ENCODE peak calls at places on chromosomes 7 and 10, in eight cellular contexts. One of them, this sample, is unnamed.
A peak's percentile ranks its signal among the peaks of the same experiment; 100 is the strongest.

GRCh38 chr7:70154521-70155180 is 556.4 kb downstream of the AUTS2 start:
- DNase-seq in Calu3: no peak
- DNase-seq in AG04450: no peak
- DNase-seq in epithelial cell of esophagus: peak; percentile 13
- DNase-seq in cardiac muscle cell: no peak
- DNase-seq in left ventricle myocardium inferior: no peak
- DNase-seq in IMR-90: no peak
- DNase-seq in NB4: no peak
- DNase-seq in this sample: no peak

GRCh38 chr7:102044984-102045673 is 227.7 kb downstream of the CUX1 start:
- DNase-seq in Calu3: no peak
- DNase-seq in AG04450: peak; percentile 84
- DNase-seq in epithelial cell of esophagus: no peak
- DNase-seq in cardiac muscle cell: peak; percentile 91
- DNase-seq in left ventricle myocardium inferior: peak; percentile 65
- DNase-seq in IMR-90: peak; percentile 93
- DNase-seq in NB4: peak; percentile 23
- DNase-seq in this sample: peak; percentile 95

GRCh38 chr7:124124201-124124600 is 91.3 kb upstream of the TMEM229A start:
- DNase-seq in Calu3: no peak
- DNase-seq in AG04450: no peak
- DNase-seq in epithelial cell of esophagus: no peak
- DNase-seq in cardiac muscle cell: no peak
- DNase-seq in left ventricle myocardium inferior: no peak
- DNase-seq in IMR-90: no peak
- DNase-seq in NB4: no peak
- DNase-seq in this sample: no peak

GRCh38 chr7:105940111-105940510 is 23.0 kb upstream of the CDHR3 start:
- DNase-seq in Calu3: no peak
- DNase-seq in AG04450: no peak
- DNase-seq in epithelial cell of esophagus: no peak
- DNase-seq in cardiac muscle cell: no peak
- DNase-seq in left ventricle myocardium inferior: no peak
- DNase-seq in IMR-90: no peak
- DNase-seq in NB4: no peak
- DNase-seq in this sample: no peak

GRCh38 chr7:48292949-48293348 is 121.7 kb downstream of the ABCA13 start:
- DNase-seq in Calu3: no peak
- DNase-seq in AG04450: no peak
- DNase-seq in epithelial cell of esophagus: no peak
- DNase-seq in cardiac muscle cell: no peak
- DNase-seq in left ventricle myocardium inferior: no peak
- DNase-seq in IMR-90: no peak
- DNase-seq in NB4: no peak
- DNase-seq in this sample: no peak

GRCh38 chr10:5603091-5603847 is 63.1 kb downstream of the ASB13 start:
- DNase-seq in Calu3: no peak
- DNase-seq in AG04450: no peak
- DNase-seq in epithelial cell of esophagus: no peak
- DNase-seq in cardiac muscle cell: no peak
- DNase-seq in left ventricle myocardium inferior: no peak
- DNase-seq in IMR-90: no peak
- DNase-seq in NB4: no peak
- DNase-seq in this sample: no peak

GRCh38 chr7:5430612-5430947 is 6.9 kb upstream of the TNRC18 start:
- DNase-seq in Calu3: no peak
- DNase-seq in AG04450: no peak
- DNase-seq in epithelial cell of esophagus: no peak
- DNase-seq in cardiac muscle cell: no peak
- DNase-seq in left ventricle myocardium inferior: no peak
- DNase-seq in IMR-90: no peak
- DNase-seq in NB4: no peak
- DNase-seq in this sample: no peak

GRCh38 chr10:83332695-83333094 is 806.6 kb upstream of the GHITM start:
- DNase-seq in Calu3: no peak
- DNase-seq in AG04450: no peak
- DNase-seq in epithelial cell of esophagus: peak; percentile 65
- DNase-seq in cardiac muscle cell: peak; percentile 1
- DNase-seq in left ventricle myocardium inferior: no peak
- DNase-seq in IMR-90: no peak
- DNase-seq in NB4: no peak
- DNase-seq in this sample: no peak

GRCh38 chr10:73785721-73786511 is 510 bp downstream of the ZSWIM8 start:
- DNase-seq in Calu3: peak; percentile 58
- DNase-seq in AG04450: no peak
- DNase-seq in epithelial cell of esophagus: peak; percentile 73
- DNase-seq in cardiac muscle cell: peak; percentile 40
- DNase-seq in left ventricle myocardium inferior: no peak
- DNase-seq in IMR-90: peak; percentile 65
- DNase-seq in NB4: peak; percentile 64
- DNase-seq in this sample: peak; percentile 70

GRCh38 chr7:92158660-92159575 is 20.0 kb downstream of the LRRD1 start:
- DNase-seq in Calu3: no peak
- DNase-seq in AG04450: peak; percentile 64
- DNase-seq in epithelial cell of esophagus: peak; percentile 18
- DNase-seq in cardiac muscle cell: peak; percentile 85
- DNase-seq in left ventricle myocardium inferior: no peak
- DNase-seq in IMR-90: peak; percentile 93
- DNase-seq in NB4: no peak
- DNase-seq in this sample: peak; percentile 92

GRCh38 chr7:17305387-17306171 is 7.1 kb downstream of the AHR start:
- DNase-seq in Calu3: no peak
- DNase-seq in AG04450: no peak
- DNase-seq in epithelial cell of esophagus: no peak
- DNase-seq in cardiac muscle cell: no peak
- DNase-seq in left ventricle myocardium inferior: no peak
- DNase-seq in IMR-90: no peak
- DNase-seq in NB4: no peak
- DNase-seq in this sample: no peak

GRCh38 chr10:71604324-71605018 is 115.1 kb downstream of the C10orf105 start:
- DNase-seq in Calu3: peak; percentile 45
- DNase-seq in AG04450: no peak
- DNase-seq in epithelial cell of esophagus: peak; percentile 40
- DNase-seq in cardiac muscle cell: peak; percentile 53
- DNase-seq in left ventricle myocardium inferior: no peak
- DNase-seq in IMR-90: no peak
- DNase-seq in NB4: no peak
- DNase-seq in this sample: no peak

GRCh38 chr7:79298145-79298760 is 155.2 kb downstream of the MAGI2 start:
- DNase-seq in Calu3: peak; percentile 24
- DNase-seq in AG04450: peak; percentile 45
- DNase-seq in epithelial cell of esophagus: peak; percentile 72
- DNase-seq in cardiac muscle cell: peak; percentile 80
- DNase-seq in left ventricle myocardium inferior: no peak
- DNase-seq in IMR-90: peak; percentile 79
- DNase-seq in NB4: peak; percentile 62
- DNase-seq in this sample: peak; percentile 78

GRCh38 chr10:69869291-69869841 is 67.7 kb downstream of the COL13A1 start:
- DNase-seq in Calu3: peak; percentile 69
- DNase-seq in AG04450: no peak
- DNase-seq in epithelial cell of esophagus: peak; percentile 46
- DNase-seq in cardiac muscle cell: peak; percentile 67
- DNase-seq in left ventricle myocardium inferior: no peak
- DNase-seq in IMR-90: peak; percentile 53
- DNase-seq in NB4: no peak
- DNase-seq in this sample: peak; percentile 87

GRCh38 chr10:82625497-82626151 is 750.6 kb downstream of the NRG3 start:
- DNase-seq in Calu3: no peak
- DNase-seq in AG04450: no peak
- DNase-seq in epithelial cell of esophagus: no peak
- DNase-seq in cardiac muscle cell: no peak
- DNase-seq in left ventricle myocardium inferior: no peak
- DNase-seq in IMR-90: no peak
- DNase-seq in NB4: no peak
- DNase-seq in this sample: no peak

GRCh38 chr7:85030893-85031292 is 156.0 kb downstream of the SEMA3D start:
- DNase-seq in Calu3: no peak
- DNase-seq in AG04450: peak; percentile 44
- DNase-seq in epithelial cell of esophagus: peak; percentile 52
- DNase-seq in cardiac muscle cell: peak; percentile 69
- DNase-seq in left ventricle myocardium inferior: no peak
- DNase-seq in IMR-90: peak; percentile 79
- DNase-seq in NB4: peak; percentile 37
- DNase-seq in this sample: peak; percentile 40

GRCh38 chr10:58220769-58221448 is 46.8 kb downstream of the IPMK start:
- DNase-seq in Calu3: no peak
- DNase-seq in AG04450: peak; percentile 10
- DNase-seq in epithelial cell of esophagus: no peak
- DNase-seq in cardiac muscle cell: peak; percentile 62
- DNase-seq in left ventricle myocardium inferior: no peak
- DNase-seq in IMR-90: peak; percentile 70
- DNase-seq in NB4: no peak
- DNase-seq in this sample: peak; percentile 45

GRCh38 chr7:123864012-123864411 is 19.0 kb downstream of the HYAL4 start:
- DNase-seq in Calu3: no peak
- DNase-seq in AG04450: no peak
- DNase-seq in epithelial cell of esophagus: no peak
- DNase-seq in cardiac muscle cell: no peak
- DNase-seq in left ventricle myocardium inferior: no peak
- DNase-seq in IMR-90: no peak
- DNase-seq in NB4: no peak
- DNase-seq in this sample: no peak

GRCh38 chr7:66964391-66964790 is 31.0 kb downstream of the SBDS start:
- DNase-seq in Calu3: no peak
- DNase-seq in AG04450: peak; percentile 21
- DNase-seq in epithelial cell of esophagus: no peak
- DNase-seq in cardiac muscle cell: peak; percentile 88
- DNase-seq in left ventricle myocardium inferior: no peak
- DNase-seq in IMR-90: peak; percentile 65
- DNase-seq in NB4: no peak
- DNase-seq in this sample: peak; percentile 68

GRCh38 chr10:71933651-71934050 is 30.5 kb upstream of the CHST3 start:
- DNase-seq in Calu3: no peak
- DNase-seq in AG04450: no peak
- DNase-seq in epithelial cell of esophagus: no peak
- DNase-seq in cardiac muscle cell: no peak
- DNase-seq in left ventricle myocardium inferior: no peak
- DNase-seq in IMR-90: no peak
- DNase-seq in NB4: no peak
- DNase-seq in this sample: no peak

GRCh38 chr10:43785252-43785651 is 136.6 kb upstream of the ZNF32 start:
- DNase-seq in Calu3: no peak
- DNase-seq in AG04450: no peak
- DNase-seq in epithelial cell of esophagus: no peak
- DNase-seq in cardiac muscle cell: peak; percentile 51
- DNase-seq in left ventricle myocardium inferior: no peak
- DNase-seq in IMR-90: no peak
- DNase-seq in NB4: peak; percentile 47
- DNase-seq in this sample: peak; percentile 18

GRCh38 chr7:45663167-45663921 is 89.2 kb downstream of the ADCY1 start:
- DNase-seq in Calu3: peak; percentile 70
- DNase-seq in AG04450: no peak
- DNase-seq in epithelial cell of esophagus: peak; percentile 30
- DNase-seq in cardiac muscle cell: peak; percentile 33
- DNase-seq in left ventricle myocardium inferior: peak; percentile 32
- DNase-seq in IMR-90: peak; percentile 12
- DNase-seq in NB4: peak; percentile 68
- DNase-seq in this sample: no peak
- TF ChIP-seq CTCF in Calu3: peak; percentile 87
- TF ChIP-seq CTCF in AG04450: peak; percentile 84
- TF ChIP-seq CTCF in epithelial cell of esophagus: peak; percentile 69
- TF ChIP-seq CTCF in cardiac muscle cell: peak; percentile 77
- TF ChIP-seq CTCF in left ventricle myocardium inferior: peak; percentile 78
- TF ChIP-seq CTCF in IMR-90: peak; percentile 78
- TF ChIP-seq CTCF in NB4: peak; percentile 96
- TF ChIP-seq CTCF in this sample: peak; percentile 76

GRCh38 chr7:94882891-94883290 is 24.5 kb upstream of the PPP1R9A start:
- DNase-seq in Calu3: no peak
- DNase-seq in AG04450: no peak
- DNase-seq in epithelial cell of esophagus: peak; percentile 68
- DNase-seq in cardiac muscle cell: no peak
- DNase-seq in left ventricle myocardium inferior: no peak
- DNase-seq in IMR-90: no peak
- DNase-seq in NB4: no peak
- DNase-seq in this sample: no peak
- TF ChIP-seq CTCF in Calu3: no peak
- TF ChIP-seq CTCF in AG04450: no peak
- TF ChIP-seq CTCF in epithelial cell of esophagus: no peak
- TF ChIP-seq CTCF in cardiac muscle cell: no peak
- TF ChIP-seq CTCF in left ventricle myocardium inferior: no peak
- TF ChIP-seq CTCF in IMR-90: no peak
- TF ChIP-seq CTCF in NB4: no peak
- TF ChIP-seq CTCF in this sample: no peak

DNA sequence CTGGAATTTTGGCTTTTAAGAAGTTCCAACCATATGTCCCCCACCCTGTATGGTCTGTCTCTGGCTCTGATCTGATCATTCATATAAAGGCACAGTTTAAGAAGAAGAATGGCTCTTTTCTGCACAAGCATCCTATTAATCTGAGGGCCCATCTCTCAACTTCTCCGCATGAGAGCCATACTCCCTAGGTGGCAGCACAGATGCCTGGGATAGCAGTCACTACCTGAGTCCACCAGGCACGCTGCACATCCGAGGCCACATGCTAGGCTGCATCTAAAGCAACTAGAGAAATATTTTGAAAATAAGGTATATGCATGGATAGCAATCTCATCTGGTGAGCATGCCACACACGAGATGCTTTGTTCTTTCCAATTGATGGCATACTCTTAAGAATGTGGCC is 565.5 kb downstream of the PARD3 start:
- DNase-seq in Calu3: no peak
- DNase-seq in AG04450: no peak
- DNase-seq in epithelial cell of esophagus: peak; percentile 18
- DNase-seq in cardiac muscle cell: no peak
- DNase-seq in left ventricle myocardium inferior: no peak
- DNase-seq in IMR-90: no peak
- DNase-seq in NB4: no peak
- DNase-seq in this sample: peak; percentile 9
- TF ChIP-seq CTCF in Calu3: no peak
- TF ChIP-seq CTCF in AG04450: no peak
- TF ChIP-seq CTCF in epithelial cell of esophagus: peak; percentile 25
- TF ChIP-seq CTCF in cardiac muscle cell: no peak
- TF ChIP-seq CTCF in left ventricle myocardium inferior: no peak
- TF ChIP-seq CTCF in IMR-90: no peak
- TF ChIP-seq CTCF in NB4: no peak
- TF ChIP-seq CTCF in this sample: no peak

GRCh38 chr10:103479135-103479534 is at the start of gene CALHM3:
- DNase-seq in Calu3: peak; percentile 60
- DNase-seq in AG04450: no peak
- DNase-seq in epithelial cell of esophagus: peak; percentile 51
- DNase-seq in cardiac muscle cell: no peak
- DNase-seq in left ventricle myocardium inferior: no peak
- DNase-seq in IMR-90: no peak
- DNase-seq in NB4: peak; percentile 65
- DNase-seq in this sample: no peak

GRCh38 chr10:103474077-103474476 is 5.0 kb downstream of the CALHM3 start:
- DNase-seq in Calu3: no peak
- DNase-seq in AG04450: no peak
- DNase-seq in epithelial cell of esophagus: no peak
- DNase-seq in cardiac muscle cell: no peak
- DNase-seq in left ventricle myocardium inferior: no peak
- DNase-seq in IMR-90: no peak
- DNase-seq in NB4: no peak
- DNase-seq in this sample: no peak

GRCh38 chr10:103478671-103479070 is 369 bp downstream of the CALHM3 start:
- DNase-seq in Calu3: no peak
- DNase-seq in AG04450: no peak
- DNase-seq in epithelial cell of esophagus: no peak
- DNase-seq in cardiac muscle cell: no peak
- DNase-seq in left ventricle myocardium inferior: no peak
- DNase-seq in IMR-90: no peak
- DNase-seq in NB4: no peak
- DNase-seq in this sample: no peak

GRCh38 chr10:103475437-103475836 is 3.6 kb downstream of the CALHM3 start:
- DNase-seq in Calu3: no peak
- DNase-seq in AG04450: no peak
- DNase-seq in epithelial cell of esophagus: no peak
- DNase-seq in cardiac muscle cell: no peak
- DNase-seq in left ventricle myocardium inferior: no peak
- DNase-seq in IMR-90: no peak
- DNase-seq in NB4: no peak
- DNase-seq in this sample: no peak

GRCh38 chr10:103476046-103476768 is 2.8 kb downstream of the CALHM3 start:
- DNase-seq in Calu3: no peak
- DNase-seq in AG04450: no peak
- DNase-seq in epithelial cell of esophagus: no peak
- DNase-seq in cardiac muscle cell: peak; percentile 39
- DNase-seq in left ventricle myocardium inferior: no peak
- DNase-seq in IMR-90: no peak
- DNase-seq in NB4: peak; percentile 60
- DNase-seq in this sample: no peak
- TF ChIP-seq CTCF in Calu3: no peak
- TF ChIP-seq CTCF in AG04450: peak; percentile 17
- TF ChIP-seq CTCF in epithelial cell of esophagus: no peak
- TF ChIP-seq CTCF in cardiac muscle cell: peak; percentile 33
- TF ChIP-seq CTCF in left ventricle myocardium inferior: no peak
- TF ChIP-seq CTCF in IMR-90: no peak
- TF ChIP-seq CTCF in NB4: peak; percentile 46
- TF ChIP-seq CTCF in this sample: peak; percentile 12